ENCODE peak calls at places on chromosomes 11 and 22, in eight cellular contexts. H is transverse colon, R is GM12892, D is GM23338, N is upper lobe of left lung, Q is suprapubic skin, L is endothelial cell of umbilical vein, W is breast epithelium. U is an unnamed sample.

GRCh38 chr11:63961608-63962412 is 12.6 kb upstream of the COX8A start:
- DNase-seq in H (peak), R (no peak), D (peak), N (no peak), Q (no peak), L (no peak), W (peak), U (no peak)

GRCh38 chr22:28030442-28030841 is 111.4 kb upstream of the PITPNB start:
- DNase-seq in H (no peak), R (no peak), D (no peak), N (no peak), Q (no peak), L (peak), W (no peak), U (no peak)

GRCh38 chr22:35578836-35579575 is 38.1 kb downstream of the MB start:
- DNase-seq in H (peak), R (no peak), D (no peak), N (no peak), Q (no peak), L (no peak), W (no peak), U (no peak)

GRCh38 chr11:87976009-87976408 is 199.2 kb downstream of the RAB38 start:
- DNase-seq in H (no peak), R (no peak), D (no peak), N (no peak), Q (no peak), L (no peak), W (no peak), U (no peak)

GRCh38 chr11:28835790-28836189 is 727.6 kb downstream of the METTL15 start:
- DNase-seq in H (no peak), R (no peak), D (no peak), N (no peak), Q (no peak), L (peak), W (no peak), U (no peak)

GRCh38 chr22:30665266-30665665 is 2.4 kb downstream of the DUSP18 start:
- DNase-seq in H (peak), R (no peak), D (no peak), N (no peak), Q (no peak), L (no peak), W (no peak), U (no peak)

GRCh38 chr11:68342459-68343158 is 30.2 kb downstream of the LRP5 start:
- DNase-seq in H (no peak), R (no peak), D (peak), N (peak), Q (no peak), L (no peak), W (peak), U (no peak)

GRCh38 chr22:29555065-29555644 is 1.6 kb upstream of the THOC5 start:
- DNase-seq in H (peak), R (no peak), D (no peak), N (no peak), Q (no peak), L (no peak), W (peak), U (no peak)

GRCh38 chr11:2269601-2270321 is 627 bp downstream of the ASCL2 start:
- DNase-seq in H (peak), R (no peak), D (peak), N (peak), Q (peak), L (peak), W (peak), U (no peak)

GRCh38 chr11:58905716-58906547 is 33.4 kb upstream of the GLYATL1 start:
- DNase-seq in H (peak), R (no peak), D (peak), N (no peak), Q (no peak), L (peak), W (peak), U (no peak)

GRCh38 chr11:100867601-100868000 is 180.5 kb downstream of the ARHGAP42 start:
- DNase-seq in H (no peak), R (no peak), D (no peak), N (no peak), Q (no peak), L (no peak), W (no peak), U (no peak)

GRCh38 chr11:6988506-6988905 is 31.6 kb downstream of the ZNF214 start:
- DNase-seq in H (no peak), R (no peak), D (no peak), N (no peak), Q (no peak), L (no peak), W (no peak), U (no peak)

GRCh38 chr11:19951558-19952083 is 208.7 kb downstream of the DBX1 start:
- DNase-seq in H (no peak), R (no peak), D (peak), N (no peak), Q (no peak), L (peak), W (no peak), U (peak)

GRCh38 chr11:118142809-118143208 is 9.8 kb downstream of the SCN4B start:
- DNase-seq in H (peak), R (no peak), D (no peak), N (peak), Q (no peak), L (no peak), W (no peak), U (no peak)

GRCh38 chr11:4576880-4577279 is 4.7 kb upstream of the OR52I2 start:
- DNase-seq in H (no peak), R (no peak), D (no peak), N (no peak), Q (no peak), L (no peak), W (no peak), U (no peak)

GRCh38 chr11:1939006-1939626 is 8.0 kb upstream of the MRPL23 start:
- DNase-seq in H (no peak), R (peak), D (no peak), N (no peak), Q (no peak), L (no peak), W (no peak), U (peak)

GRCh38 chr11:79052539-79052938 is 388.3 kb downstream of the TENM4 start:
- DNase-seq in H (no peak), R (no peak), D (peak), N (no peak), Q (no peak), L (peak), W (no peak), U (no peak)

GRCh38 chr11:12893787-12894672 is 115.1 kb upstream of the RASSF10 start:
- DNase-seq in H (peak), R (no peak), D (peak), N (peak), Q (no peak), L (peak), W (peak), U (no peak)

GRCh38 chr22:19852177-19852781 is 2.4 kb downstream of the GNB1L start:
- DNase-seq in H (no peak), R (no peak), D (no peak), N (no peak), Q (no peak), L (no peak), W (no peak), U (no peak)

GRCh38 chr11:38153985-38154384 is 1555.9 kb upstream of the RAG2 start:
- DNase-seq in H (no peak), R (no peak), D (no peak), N (no peak), Q (no peak), L (no peak), W (no peak), U (no peak)

GRCh38 chr11:37223962-37224361 is 625.9 kb upstream of the RAG2 start:
- DNase-seq in H (no peak), R (no peak), D (no peak), N (no peak), Q (no peak), L (no peak), W (no peak), U (no peak)

GRCh38 chr22:48333816-48334735 is 1493.6 kb downstream of the BRD1 start:
- DNase-seq in H (no peak), R (no peak), D (no peak), N (no peak), Q (no peak), L (no peak), W (no peak), U (no peak)

GRCh38 chr11:16356057-16356750 is at the start of gene SOX6:
- DNase-seq in H (no peak), R (no peak), D (peak), N (no peak), Q (no peak), L (no peak), W (no peak), U (no peak)

GRCh38 chr11:66727883-66728759 is 895 bp downstream of the SPTBN2 start:
- DNase-seq in H (peak), R (no peak), D (peak), N (no peak), Q (no peak), L (no peak), W (no peak), U (no peak)

GRCh38 chr22:29245626-29246385 is 22.0 kb downstream of the RHBDD3 start:
- DNase-seq in H (peak), R (peak), D (peak), N (peak), Q (no peak), L (peak), W (peak), U (peak)

GRCh38 chr11:123206671-123207421 is 11.8 kb upstream of the CLMP start:
- DNase-seq in H (no peak), R (no peak), D (peak), N (no peak), Q (no peak), L (no peak), W (peak), U (no peak)

GRCh38 chr22:49264696-49265095 is 563.0 kb downstream of the BRD1 start:
- DNase-seq in H (no peak), R (no peak), D (no peak), N (no peak), Q (peak), L (no peak), W (no peak), U (no peak)

GRCh38 chr11:105588001-105588400 is 21.9 kb upstream of the GRIA4 start:
- DNase-seq in H (no peak), R (no peak), D (no peak), N (no peak), Q (no peak), L (peak), W (no peak), U (no peak)

GRCh38 chr22:43465291-43466015 is 53.6 kb downstream of the MPPED1 start:
- DNase-seq in H (no peak), R (no peak), D (no peak), N (no peak), Q (no peak), L (no peak), W (no peak), U (no peak)

GRCh38 chr11:123560001-123560400 is 94.4 kb downstream of the SCN3B start:
- DNase-seq in H (no peak), R (no peak), D (peak), N (no peak), Q (peak), L (no peak), W (no peak), U (no peak)

GRCh38 chr11:110003426-110003825 is 89.8 kb upstream of the ZC3H12C start:
- DNase-seq in H (peak), R (no peak), D (no peak), N (no peak), Q (no peak), L (no peak), W (no peak), U (no peak)

GRCh38 chr11:117595440-117595839 is 201.6 kb downstream of the DSCAML1 start:
- DNase-seq in H (no peak), R (no peak), D (peak), N (no peak), Q (no peak), L (no peak), W (no peak), U (no peak)

GRCh38 chr11:3609416-3610265 is 32.2 kb downstream of the ART5 start:
- DNase-seq in H (no peak), R (no peak), D (peak), N (no peak), Q (no peak), L (peak), W (no peak), U (no peak)

GRCh38 chr11:78212586-78213371 is 24.1 kb downstream of the USP35 start:
- DNase-seq in H (no peak), R (no peak), D (no peak), N (no peak), Q (peak), L (no peak), W (no peak), U (no peak)

GRCh38 chr22:40707154-40707553 is 27.9 kb downstream of the MCHR1 start:
- DNase-seq in H (no peak), R (no peak), D (no peak), N (no peak), Q (no peak), L (no peak), W (no peak), U (no peak)

GRCh38 chr22:40703174-40703573 is 23.9 kb downstream of the MCHR1 start:
- DNase-seq in H (no peak), R (no peak), D (no peak), N (no peak), Q (no peak), L (no peak), W (no peak), U (no peak)

GRCh38 chr22:40703731-40704130 is 24.4 kb downstream of the MCHR1 start:
- DNase-seq in H (no peak), R (no peak), D (no peak), N (no peak), Q (no peak), L (no peak), W (no peak), U (no peak)

GRCh38 chr22:40708177-40708576 is 28.9 kb downstream of the MCHR1 start:
- DNase-seq in H (no peak), R (no peak), D (no peak), N (no peak), Q (no peak), L (no peak), W (no peak), U (no peak)

GRCh38 chr22:40705918-40706682 is 26.8 kb downstream of the MCHR1 start:
- DNase-seq in H (no peak), R (no peak), D (peak), N (no peak), Q (no peak), L (no peak), W (no peak), U (no peak)
- TF ChIP-seq POLR2AphosphoS5 in H (no peak), R (no peak), D (no peak), N (no peak), Q (no peak), L (no peak), W (no peak), U (no peak)

GRCh38 chr11:641806-642370 is 4.8 kb downstream of the DRD4 start:
- DNase-seq in H (no peak), R (no peak), D (no peak), N (no peak), Q (no peak), L (no peak), W (no peak), U (no peak)

GRCh38 chr11:646214-646613 is 9.1 kb downstream of the DRD4 start:
- DNase-seq in H (no peak), R (no peak), D (no peak), N (no peak), Q (no peak), L (no peak), W (no peak), U (no peak)

GRCh38 chr11:643366-643765 is 6.3 kb downstream of the DRD4 start:
- DNase-seq in H (no peak), R (no peak), D (no peak), N (no peak), Q (no peak), L (no peak), W (no peak), U (no peak)

GRCh38 chr11:643849-644738 is 7.0 kb downstream of the DRD4 start:
- DNase-seq in H (no peak), R (no peak), D (no peak), N (no peak), Q (no peak), L (no peak), W (no peak), U (no peak)

GRCh38 chr11:645536-645935 is 8.5 kb downstream of the DRD4 start:
- DNase-seq in H (no peak), R (no peak), D (no peak), N (no peak), Q (no peak), L (no peak), W (no peak), U (no peak)
- TF ChIP-seq POLR2AphosphoS5 in H (no peak), R (no peak), D (no peak), N (no peak), Q (no peak), L (no peak), W (no peak), U (no peak)

DNA sequence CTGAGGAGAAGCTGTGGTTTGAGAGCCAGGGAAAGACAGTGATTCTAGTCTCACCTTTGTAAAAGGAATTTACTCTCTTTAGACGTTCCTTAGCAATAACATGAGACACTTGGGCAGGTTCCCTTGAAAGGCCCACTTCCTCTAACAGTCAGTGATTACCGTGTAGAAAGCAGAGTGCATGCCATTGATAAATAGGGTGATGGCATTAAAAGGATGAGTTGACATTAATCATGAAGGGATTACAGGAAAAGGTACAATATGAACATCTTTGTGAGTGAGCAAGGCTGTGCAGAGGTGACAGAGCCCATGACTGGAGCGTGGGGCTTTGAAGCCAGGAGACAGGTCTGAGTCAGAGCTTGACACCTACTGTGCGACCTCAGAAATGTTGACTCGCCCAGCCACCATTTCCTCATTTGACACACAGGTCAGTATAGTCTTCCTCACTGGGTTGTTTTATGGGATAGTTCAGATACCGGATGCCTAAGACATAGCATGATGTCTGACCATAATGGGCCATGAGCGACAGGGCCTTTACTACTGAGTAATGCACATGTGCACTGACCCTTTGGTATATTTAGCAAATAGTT is 341.7 kb upstream of the MTNR1B start:
- DNase-seq in H (no peak), R (no peak), D (peak), N (no peak), Q (no peak), L (no peak), W (no peak), U (no peak)
- TF ChIP-seq POLR2AphosphoS5 in H (no peak), R (no peak), D (no peak), N (no peak), Q (no peak), L (no peak), W (no peak), U (no peak)

GRCh38 chr11:125123194-125123946 is 11.9 kb upstream of the TMEM218 start:
- DNase-seq in H (no peak), R (no peak), D (no peak), N (no peak), Q (no peak), L (no peak), W (no peak), U (no peak)
- TF ChIP-seq POLR2AphosphoS5 in H (no peak), R (no peak), D (no peak), N (no peak), Q (no peak), L (no peak), W (no peak), U (no peak)

GRCh38 chr22:44535362-44536095 is 37.5 kb upstream of the RTL6 start:
- DNase-seq in H (no peak), R (no peak), D (no peak), N (no peak), Q (no peak), L (no peak), W (no peak), U (no peak)
- TF ChIP-seq POLR2AphosphoS5 in H (no peak), R (no peak), D (no peak), N (no peak), Q (no peak), L (no peak), W (no peak), U (no peak)

DNA sequence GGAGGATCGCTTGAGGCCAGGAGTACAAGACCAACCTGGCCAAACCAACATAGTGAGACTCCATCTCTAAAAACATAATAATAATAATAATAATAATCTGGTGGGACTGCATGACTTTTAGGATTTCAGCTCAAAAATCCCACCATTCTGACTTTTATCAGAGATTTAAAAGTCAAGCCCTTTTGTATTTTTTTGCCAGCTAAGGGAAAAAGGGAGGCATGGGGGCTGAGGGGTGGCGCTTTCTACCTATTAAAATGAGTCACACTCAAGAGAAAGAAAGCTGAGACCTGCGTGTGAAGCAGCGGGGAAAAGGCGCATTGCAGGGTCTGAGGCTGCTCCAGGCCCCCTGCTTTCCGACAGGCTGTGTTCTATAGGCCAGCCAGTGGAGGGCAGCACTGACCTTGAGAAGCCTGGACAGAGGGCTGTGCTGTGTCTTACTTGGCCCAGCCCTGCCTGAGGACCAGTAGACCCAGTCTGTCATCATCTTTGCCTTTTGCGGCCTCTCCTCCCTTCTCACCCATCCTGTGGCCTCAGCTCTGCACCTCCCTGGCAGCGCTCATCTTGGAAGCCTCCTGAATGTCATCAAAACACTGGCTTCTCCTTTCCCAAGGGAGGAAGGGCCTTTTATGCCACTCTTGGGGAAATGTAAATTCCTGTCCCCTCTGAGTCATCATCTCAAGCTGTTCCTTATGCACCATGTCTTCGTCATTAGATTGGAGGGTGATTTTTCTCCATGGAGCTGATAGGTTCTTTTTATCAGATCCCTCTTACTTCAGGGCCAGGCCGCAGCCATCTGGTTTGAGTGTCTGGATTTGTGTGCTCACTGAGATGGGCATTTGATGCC is 12.7 kb upstream of the MAPK8IP1 start:
- DNase-seq in H (no peak), R (no peak), D (peak), N (peak), Q (no peak), L (peak), W (no peak), U (peak)
- TF ChIP-seq POLR2AphosphoS5 in H (no peak), R (no peak), D (no peak), N (no peak), Q (no peak), L (no peak), W (no peak), U (no peak)

GRCh38 chr11:86740628-86741488 is 59.5 kb upstream of the PRSS23 start:
- DNase-seq in H (peak), R (no peak), D (peak), N (peak), Q (no peak), L (peak), W (peak), U (no peak)
- TF ChIP-seq POLR2AphosphoS5 in H (peak), R (no peak), D (no peak), N (peak), Q (no peak), L (peak), W (peak), U (no peak)

DNA sequence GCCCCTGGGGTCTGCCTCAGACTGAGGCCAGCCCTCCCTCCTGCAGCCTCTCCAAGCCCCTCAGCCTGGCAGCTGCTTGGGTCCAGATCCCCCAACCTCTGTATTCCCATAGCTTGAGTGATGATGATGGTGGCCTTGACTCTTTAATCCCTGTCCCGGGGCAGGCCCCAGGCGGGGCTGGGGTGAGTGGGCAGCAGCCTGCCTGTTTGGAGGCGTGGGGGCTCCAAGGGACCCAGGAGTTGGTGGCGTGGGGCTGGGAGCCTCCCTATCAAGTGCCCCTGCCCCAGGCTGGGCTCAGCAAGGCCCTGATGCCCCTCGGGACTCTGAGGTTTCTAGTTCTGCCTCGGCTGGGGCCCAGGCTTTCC is 22.5 kb downstream of the PPIL2 start:
- DNase-seq in H (no peak), R (no peak), D (no peak), N (no peak), Q (no peak), L (no peak), W (no peak), U (no peak)
- TF ChIP-seq POLR2AphosphoS5 in H (no peak), R (no peak), D (no peak), N (no peak), Q (no peak), L (no peak), W (no peak), U (no peak)

GRCh38 chr11:46338988-46339666 is 8.1 kb upstream of the DGKZ start:
- DNase-seq in H (no peak), R (no peak), D (peak), N (no peak), Q (no peak), L (no peak), W (no peak), U (no peak)
- TF ChIP-seq POLR2AphosphoS5 in H (no peak), R (no peak), D (peak), N (no peak), Q (no peak), L (no peak), W (no peak), U (no peak)